ENCODE peak calls at places on chromosomes 16 and 17, in five cellular contexts. G, O, A, Z and C are unnamed samples. For H3K27me3, the result is how much of the 10 kb centered on the place peaks cover.

GRCh38 chr16:15523939-15524338 is 89.6 kb downstream of the BMERB1 start:
- DNase-seq in O (no peak), G (no peak), Z (no peak), A (no peak), C (no peak)

GRCh38 chr16:75911896-75912295 is 185.6 kb upstream of the CPHXL start:
- DNase-seq in G (no peak), O (no peak), A (no peak), Z (no peak), C (no peak)

GRCh38 chr17:78997881-78998280 is 11.7 kb downstream of the CANT1 start:
- DNase-seq in A (no peak), Z (no peak), G (no peak), O (peak), C (no peak)

GRCh38 chr16:51134269-51134812 is 16.7 kb downstream of the SALL1 start:
- DNase-seq in A (no peak), O (no peak), G (no peak), Z (no peak), C (no peak)

GRCh38 chr17:51500454-51500853 is 240.1 kb downstream of the UTP18 start:
- DNase-seq in A (no peak), G (no peak), Z (no peak), O (no peak), C (no peak)

GRCh38 chr16:28105297-28105696 is 41.8 kb upstream of the GSG1L start:
- DNase-seq in O (no peak), Z (no peak), A (no peak), G (no peak), C (no peak)

GRCh38 chr17:9071921-9072503 is 50.7 kb downstream of the NTN1 start:
- DNase-seq in Z (no peak), A (no peak), G (no peak), O (no peak), C (no peak)

GRCh38 chr16:240559-240958 is 5.9 kb downstream of the FAM234A start:
- DNase-seq in G (no peak), A (no peak), Z (no peak), O (no peak), C (no peak)

GRCh38 chr16:23357761-23358290 is 55.7 kb downstream of the SCNN1B start:
- DNase-seq in O (no peak), Z (no peak), A (no peak), G (no peak), C (no peak)

GRCh38 chr17:2929881-2930533 is 133.4 kb downstream of the OR1D5 start:
- DNase-seq in G (no peak), A (no peak), O (no peak), Z (no peak), C (no peak)

GRCh38 chr16:86918637-86919036 is 340.3 kb downstream of the FOXL1 start:
- DNase-seq in O (no peak), Z (no peak), A (no peak), G (no peak), C (no peak)

GRCh38 chr17:72361892-72362291 is 241.1 kb downstream of the SOX9 start:
- DNase-seq in A (no peak), G (no peak), O (no peak), Z (no peak), C (no peak)

GRCh38 chr17:31488264-31488981 is 96.9 kb downstream of the RAB11FIP4 start:
- DNase-seq in G (no peak), A (peak), O (no peak), Z (no peak), C (no peak)

GRCh38 chr17:61768405-61768804 is 94.9 kb downstream of the BRIP1 start:
- DNase-seq in A (no peak), Z (no peak), G (no peak), O (no peak), C (no peak)

GRCh38 chr17:57505841-57506240 is 239.3 kb downstream of the CCDC182 start:
- DNase-seq in G (no peak), O (no peak), A (no peak), Z (no peak), C (no peak)

GRCh38 chr16:46932802-46933201 is 40.7 kb downstream of the DNAJA2 start:
- DNase-seq in G (no peak), O (no peak), Z (no peak), A (no peak), C (no peak)

GRCh38 chr16:48232459-48233040 is 11.6 kb upstream of the LONP2 start:
- DNase-seq in A (no peak), Z (no peak), O (no peak), G (no peak), C (no peak)

GRCh38 chr16:69106491-69107291 is 1.2 kb downstream of the HAS3 start:
- DNase-seq in O (no peak), G (no peak), A (peak), Z (no peak), C (no peak)

GRCh38 chr16:69513180-69513966 is 52.4 kb upstream of the NFAT5 start:
- DNase-seq in G (no peak), Z (peak), A (no peak), O (no peak), C (peak)

GRCh38 chr17:63246344-63246743 is 199.8 kb downstream of the CYB561 start:
- DNase-seq in O (no peak), G (no peak), A (no peak), Z (no peak), C (no peak)

GRCh38 chr16:8854298-8854948 is 14.4 kb downstream of the CARHSP1 start:
- DNase-seq in O (peak), G (no peak), A (no peak), Z (no peak), C (no peak)

GRCh38 chr16:62036101-62036806 is at the start of gene CDH8:
- DNase-seq in O (no peak), Z (no peak), G (no peak), A (no peak), C (no peak)

GRCh38 chr17:17416007-17416399 is 60.8 kb upstream of the MED9 start:
- DNase-seq in Z (peak), G (no peak), A (no peak), O (no peak), C (no peak)

GRCh38 chr17:10843806-10844205 is 5.9 kb upstream of the PIRT start:
- DNase-seq in A (no peak), G (no peak), O (no peak), Z (no peak), C (no peak)

GRCh38 chr16:66205287-66206167 is 161.0 kb upstream of the CDH5 start:
- DNase-seq in O (no peak), A (no peak), Z (no peak), G (peak), C (no peak)

GRCh38 chr16:68446941-68447675 is 1.2 kb downstream of the SMPD3 start:
- DNase-seq in A (no peak), G (no peak), O (no peak), Z (no peak), C (no peak)

GRCh38 chr17:83203472-83204221 is 124.2 kb downstream of the METRNL start:
- DNase-seq in A (peak), G (peak), O (peak), Z (no peak), C (no peak)

GRCh38 chr16:46907061-46907774 is 23.1 kb downstream of the GPT2 start:
- DNase-seq in O (no peak), Z (no peak), A (no peak), G (no peak), C (no peak)

GRCh38 chr16:87210949-87211348 is 106.2 kb downstream of the C16orf95 start:
- DNase-seq in O (no peak), A (no peak), G (no peak), Z (no peak), C (no peak)

GRCh38 chr16:68371706-68372380 is 61.0 kb downstream of the PRMT7 start:
- DNase-seq in G (no peak), O (no peak), Z (no peak), A (no peak), C (no peak)

GRCh38 chr17:62778990-62779681 is 29.0 kb downstream of the MARCHF10 start:
- DNase-seq in Z (peak), O (no peak), A (no peak), G (no peak), C (peak)

GRCh38 chr17:64355536-64356303 is 34.9 kb downstream of the PECAM1 start:
- DNase-seq in Z (no peak), O (no peak), A (no peak), G (no peak), C (no peak)

GRCh38 chr16:3131755-3132377 is 3.0 kb upstream of the ZNF213 start:
- DNase-seq in Z (no peak), G (no peak), A (no peak), O (no peak), C (no peak)

GRCh38 chr17:73861543-73861942 is 217.3 kb upstream of the SDK2 start:
- DNase-seq in A (no peak), O (no peak), G (no peak), Z (no peak), C (no peak)
- H3K27me3 ChIP-seq in A (under half), O (under half), G (under half), Z (under half), C (under half)

GRCh38 chr16:16945207-16945606 is 525.6 kb downstream of the XYLT1 start:
- DNase-seq in G (no peak), O (no peak), A (no peak), Z (no peak), C (no peak)
- H3K4me3 ChIP-seq in G (no peak), O (no peak), A (no peak), Z (no peak), C (no peak)

GRCh38 chr17:47847341-47848197 is 3.4 kb downstream of the SP6 start:
- DNase-seq in O (no peak), A (no peak), G (no peak), Z (no peak), C (no peak)
- TF ChIP-seq CTCF in O (no peak), A (no peak), G (no peak), Z (peak), C (peak)

GRCh38 chr17:58517928-58518609 is 3.6 kb upstream of the MTMR4 start:
- DNase-seq in O (peak), G (peak), A (peak), Z (peak), C (peak)
- H3K27me3 ChIP-seq in O (under half), G (under half), A (under half), Z (under half), C (under half)

GRCh38 chr17:5115673-5116651 is at the start of gene USP6:
- DNase-seq in O (no peak), G (no peak), Z (no peak), A (no peak), C (no peak)
- H3K4me3 ChIP-seq in O (no peak), G (no peak), Z (no peak), A (no peak), C (no peak)

GRCh38 chr17:74290340-74290739 is 16.3 kb downstream of the DNAI2 start:
- DNase-seq in O (no peak), Z (no peak), A (no peak), G (no peak), C (no peak)
- TF ChIP-seq CTCF in O (no peak), Z (no peak), A (no peak), G (no peak), C (no peak)

DNA sequence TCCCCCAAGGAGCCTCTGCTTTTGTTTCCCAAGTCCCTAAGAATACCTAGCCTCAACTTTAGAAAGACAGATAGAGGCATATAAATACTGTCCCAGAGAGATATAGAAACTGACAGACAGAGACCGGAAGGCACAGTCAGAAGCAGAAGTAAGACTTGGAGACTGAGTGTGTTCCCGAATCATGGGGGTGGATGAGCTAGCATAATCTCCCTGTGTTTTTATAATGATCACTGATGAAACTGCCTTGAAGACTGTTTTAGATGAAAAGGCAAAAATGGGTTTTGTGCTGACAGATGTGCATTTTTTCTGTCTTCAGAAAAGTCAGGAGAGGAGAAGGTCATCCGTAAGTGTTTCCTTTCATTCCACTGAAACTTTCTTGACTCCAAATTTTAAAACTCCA is 8.3 kb upstream of the PSMD3 start:
- DNase-seq in Z (no peak), G (no peak), O (no peak), A (no peak), C (no peak)
- H3K27me3 ChIP-seq in Z (under half), G (under half), O (under half), A (under half), C (under half)

DNA sequence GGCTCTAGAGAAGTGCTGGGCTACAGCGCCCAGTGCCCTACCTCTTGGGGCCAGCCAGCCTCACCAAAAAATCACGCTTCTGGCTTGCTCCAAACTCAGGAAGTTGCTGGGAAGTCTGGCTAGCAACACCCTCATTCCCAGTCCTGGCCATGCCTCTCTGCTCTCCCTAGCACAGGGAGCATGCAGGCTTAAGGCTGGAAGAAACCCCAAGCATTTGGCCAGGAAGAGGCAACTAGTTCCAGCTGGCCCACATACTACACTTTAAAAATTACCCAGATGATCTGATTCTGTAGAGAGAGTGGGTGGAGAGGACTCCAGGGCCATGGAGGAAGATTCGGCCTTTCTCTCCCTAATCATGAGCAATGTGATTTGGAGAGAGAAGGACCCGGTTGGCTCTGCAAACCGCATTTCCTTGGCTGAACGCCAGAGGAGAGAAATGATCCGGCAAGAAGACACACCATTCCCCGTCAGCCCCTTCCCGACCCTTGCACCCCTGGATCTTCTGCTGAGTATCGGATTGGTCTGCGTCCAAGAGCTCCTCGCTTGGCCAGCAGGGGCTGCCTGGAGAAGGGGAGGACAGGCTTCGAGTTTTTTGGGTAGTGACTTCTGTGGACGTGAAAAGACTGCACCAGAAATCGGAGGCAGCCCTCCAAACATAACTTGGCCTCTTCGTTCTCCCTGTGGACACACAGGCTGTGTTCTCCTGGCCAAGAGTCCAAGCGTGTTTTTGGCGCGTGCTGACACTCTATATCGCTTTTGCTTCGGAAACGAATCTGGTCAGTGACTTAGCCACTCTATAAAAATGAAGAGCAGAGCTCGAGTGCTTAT is 406.3 kb downstream of the WWOX start:
- DNase-seq in O (peak), Z (no peak), A (peak), G (peak), C (no peak)
- H3K4me3 ChIP-seq in O (peak), Z (no peak), A (peak), G (no peak), C (no peak)

DNA sequence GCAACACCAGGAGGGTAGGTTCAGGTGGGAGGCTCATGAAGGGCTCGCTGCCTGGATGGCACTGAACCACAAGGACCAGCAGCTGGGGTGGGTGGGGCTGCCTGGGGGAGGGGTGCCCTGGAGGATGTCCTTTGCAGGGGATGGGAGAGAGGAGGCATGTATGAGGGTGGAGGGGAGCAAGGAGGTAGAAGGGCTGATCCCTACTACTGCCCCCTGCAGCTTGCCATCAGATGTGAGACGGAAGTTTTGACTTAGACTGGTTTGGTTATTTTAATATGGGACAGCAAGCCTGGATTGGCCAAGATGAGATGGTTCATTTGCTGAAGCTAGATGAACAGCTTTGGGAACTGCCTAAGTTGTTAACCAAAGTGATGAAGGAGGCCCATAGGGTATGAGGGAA is 115.9 kb downstream of the SEC14L1 start:
- DNase-seq in G (no peak), Z (no peak), O (no peak), A (no peak), C (no peak)
- TF ChIP-seq CTCF in G (no peak), Z (peak), O (no peak), A (no peak), C (peak)